ENCODE peak calls at places on chromosomes 12 and 14, in eight cellular contexts. H is stimulated activated naive B cell treated with anti-CD40 and anti-IgM and Interleukin-4, amounts not matched to agents 10 μg/mL and 1 μg/mL and 100 μg/mL, for 72 hours; C is caudate nucleus; T is activated CD4-positive, alpha-beta T cell treated with anti-CD3 and anti-CD28 coated beads for 36 hours; E is GM12891; N is activated naive CD4-positive, alpha-beta T cell; I is NCI-H510A treated with DMSO at 0.1 percent for 48 hours; G is left cardiac atrium. W is an unnamed sample.

GRCh38 chr12:49867580-49868341 is 24.9 kb upstream of the BCDIN3D start:
- DNase-seq in H (no peak), C (no peak), T (no peak), E (no peak), N (no peak), I (no peak), G (no peak), W (peak)

GRCh38 chr14:32021341-32021740 is 55.8 kb upstream of the ARHGAP5 start:
- DNase-seq in H (no peak), C (no peak), T (no peak), E (no peak), N (no peak), I (no peak), G (no peak), W (no peak)

GRCh38 chr12:1791104-1791927 is 29.0 kb upstream of the LRTM2 start:
- DNase-seq in H (peak), C (no peak), T (peak), E (no peak), N (no peak), I (peak), G (peak), W (peak)

GRCh38 chr12:68812553-68813241 is 4.7 kb downstream of the MDM2 start:
- DNase-seq in H (no peak), C (no peak), T (no peak), E (no peak), N (no peak), I (no peak), G (no peak), W (no peak)

GRCh38 chr14:31441273-31442110 is 15.8 kb downstream of the DTD2 start:
- DNase-seq in H (no peak), C (no peak), T (no peak), E (no peak), N (no peak), I (no peak), G (no peak), W (no peak)

GRCh38 chr12:89354630-89354931 is 2.3 kb upstream of the DUSP6 start:
- DNase-seq in H (no peak), C (no peak), T (no peak), E (peak), N (no peak), I (no peak), G (no peak), W (no peak)

GRCh38 chr14:98288825-98289224 is 983.2 kb downstream of the BCL11B start:
- DNase-seq in H (no peak), C (no peak), T (no peak), E (no peak), N (no peak), I (no peak), G (no peak), W (no peak)

GRCh38 chr12:617304-617915 is 45.8 kb downstream of the NINJ2 start:
- DNase-seq in H (no peak), C (no peak), T (no peak), E (no peak), N (no peak), I (no peak), G (peak), W (no peak)

GRCh38 chr14:34099630-34100029 is 148.8 kb upstream of the EGLN3 start:
- DNase-seq in H (no peak), C (no peak), T (no peak), E (no peak), N (no peak), I (no peak), G (no peak), W (no peak)

GRCh38 chr12:66352197-66352596 is 49.9 kb downstream of the HELB start:
- DNase-seq in H (peak), C (no peak), T (peak), E (no peak), N (no peak), I (peak), G (no peak), W (peak)

GRCh38 chr14:54637829-54638446 is 71.0 kb downstream of the SAMD4A start:
- DNase-seq in H (no peak), C (no peak), T (no peak), E (no peak), N (no peak), I (no peak), G (no peak), W (no peak)

GRCh38 chr14:94582199-94582750 is 1.0 kb downstream of the SERPINA5 start:
- DNase-seq in H (no peak), C (no peak), T (no peak), E (no peak), N (no peak), I (no peak), G (no peak), W (no peak)

GRCh38 chr12:47039079-47039478 is 40.3 kb upstream of the PCED1B start:
- DNase-seq in H (no peak), C (no peak), T (no peak), E (no peak), N (no peak), I (no peak), G (no peak), W (no peak)

GRCh38 chr14:55580401-55581010 is 499 bp downstream of the KTN1 start:
- DNase-seq in H (peak), C (no peak), T (peak), E (peak), N (peak), I (no peak), G (peak), W (peak)